ENCODE peak calls at places on chromosomes 3 and 15, in six cellular contexts. S, Y, B, T, A and J are unnamed samples.

GRCh38 chr3:5423523-5423922 is 236.0 kb downstream of the EDEM1 start:
- DNase-seq in S (no peak), Y (no peak), B (no peak), T (no peak), A (no peak), J (no peak)

GRCh38 chr3:53753518-53754183 is 92.6 kb downstream of the CHDH start:
- DNase-seq in S (no peak), Y (no peak), B (peak), T (no peak), A (no peak), J (no peak)

GRCh38 chr15:66897381-66897780 is 168.0 kb upstream of the SMAD3 start:
- DNase-seq in S (no peak), Y (no peak), B (no peak), T (no peak), A (no peak), J (no peak)

GRCh38 chr3:190526787-190527767 is 13.2 kb downstream of the IL1RAP start:
- DNase-seq in S (peak), Y (no peak), B (no peak), T (no peak), A (no peak), J (no peak)

GRCh38 chr3:150480802-150481201 is 65.5 kb downstream of the SERP1 start:
- DNase-seq in S (no peak), Y (no peak), B (no peak), T (no peak), A (no peak), J (no peak)

GRCh38 chr3:20073683-20074082 is 33.4 kb downstream of the KAT2B start:
- DNase-seq in S (peak), Y (no peak), B (no peak), T (no peak), A (no peak), J (no peak)

GRCh38 chr3:151230644-151231043 is 27.6 kb upstream of the GPR171 start:
- DNase-seq in S (no peak), Y (no peak), B (no peak), T (no peak), A (no peak), J (no peak)

GRCh38 chr3:177602601-177603136 is 405.4 kb upstream of the TBL1XR1 start:
- DNase-seq in S (no peak), Y (no peak), B (no peak), T (no peak), A (no peak), J (no peak)

GRCh38 chr3:49329201-49329600 is 10.7 kb downstream of the USP4 start:
- DNase-seq in S (no peak), Y (no peak), B (no peak), T (no peak), A (no peak), J (no peak)

GRCh38 chr3:158563076-158563475 is 7.9 kb upstream of the MLF1 start:
- DNase-seq in S (no peak), Y (no peak), B (no peak), T (no peak), A (no peak), J (no peak)

GRCh38 chr3:99114565-99115291 is 213.2 kb upstream of the DCBLD2 start:
- DNase-seq in S (peak), Y (no peak), B (no peak), T (no peak), A (no peak), J (no peak)

GRCh38 chr3:99795573-99795972 is 22.1 kb upstream of the CMSS1 start:
- DNase-seq in S (no peak), Y (no peak), B (no peak), T (no peak), A (no peak), J (no peak)

GRCh38 chr3:126305427-126305826 is 51.8 kb downstream of the KLF15 start:
- DNase-seq in S (peak), Y (no peak), B (no peak), T (no peak), A (no peak), J (no peak)

GRCh38 chr15:66019377-66019776 is 150.1 kb downstream of the RAB11A start:
- DNase-seq in S (no peak), Y (no peak), B (no peak), T (no peak), A (no peak), J (no peak)

GRCh38 chr3:124791142-124791541 is 60.9 kb downstream of the UMPS start:
- DNase-seq in S (peak), Y (no peak), B (no peak), T (no peak), A (no peak), J (no peak)

GRCh38 chr15:38514601-38515000 is 50.0 kb downstream of the RASGRP1 start:
- DNase-seq in S (no peak), Y (no peak), B (no peak), T (no peak), A (no peak), J (no peak)

GRCh38 chr3:112814256-112814655 is 32.4 kb downstream of the CD200R1L start:
- DNase-seq in S (peak), Y (peak), B (no peak), T (no peak), A (no peak), J (peak)

GRCh38 chr15:97728791-97729190 is 231.7 kb upstream of the ARRDC4 start:
- DNase-seq in S (no peak), Y (no peak), B (no peak), T (no peak), A (no peak), J (no peak)

GRCh38 chr3:165192610-165193192 is 3.5 kb downstream of the SLITRK3 start:
- DNase-seq in S (no peak), Y (no peak), B (no peak), T (no peak), A (no peak), J (no peak)

GRCh38 chr3:165196577-165197561 is 685 bp upstream of the SLITRK3 start:
- DNase-seq in S (no peak), Y (no peak), B (no peak), T (peak), A (no peak), J (no peak)

GRCh38 chr3:172040976-172041963 is 1.9 kb downstream of the FNDC3B start:
- DNase-seq in S (peak), Y (no peak), B (no peak), T (peak), A (no peak), J (no peak)

GRCh38 chr15:64151727-64152506 is at the start of gene SNX22:
- DNase-seq in S (no peak), Y (no peak), B (peak), T (no peak), A (peak), J (no peak)

GRCh38 chr3:125145751-125146475 is 66.6 kb downstream of the SLC12A8 start:
- DNase-seq in S (peak), Y (no peak), B (no peak), T (no peak), A (no peak), J (no peak)

GRCh38 chr3:134704556-134704955 is 53.7 kb upstream of the KY start:
- DNase-seq in S (no peak), Y (no peak), B (no peak), T (no peak), A (no peak), J (no peak)

GRCh38 chr3:38541800-38542199 is 45.7 kb downstream of the EXOG start:
- DNase-seq in S (peak), Y (no peak), B (no peak), T (no peak), A (no peak), J (no peak)

GRCh38 chr3:7504886-7505775 is 644.2 kb downstream of the GRM7 start:
- DNase-seq in S (peak), Y (peak), B (no peak), T (no peak), A (no peak), J (no peak)

GRCh38 chr3:140756240-140757016 is 78.6 kb downstream of the TRIM42 start:
- DNase-seq in S (no peak), Y (no peak), B (no peak), T (no peak), A (no peak), J (no peak)

GRCh38 chr3:153161138-153161713 is 800 bp upstream of the RAP2B start:
- DNase-seq in S (peak), Y (peak), B (peak), T (peak), A (peak), J (peak)

GRCh38 chr15:95261546-95261945 is 1030.2 kb downstream of the MCTP2 start:
- DNase-seq in S (no peak), Y (no peak), B (no peak), T (no peak), A (no peak), J (no peak)

GRCh38 chr3:184811663-184811998 is 335 bp upstream of the VPS8 start:
- DNase-seq in S (no peak), Y (no peak), B (no peak), T (no peak), A (no peak), J (no peak)
- H3K4me3 ChIP-seq in S (peak), Y (peak), B (peak), T (peak), A (peak), J (peak)

GRCh38 chr3:104519468-104519867 is 847.2 kb upstream of the ALCAM start:
- DNase-seq in S (no peak), Y (no peak), B (no peak), T (no peak), A (no peak), J (no peak)

GRCh38 chr3:104523136-104523535 is 843.6 kb upstream of the ALCAM start:
- DNase-seq in S (no peak), Y (no peak), B (no peak), T (no peak), A (no peak), J (no peak)

GRCh38 chr3:104519968-104520655 is 846.6 kb upstream of the ALCAM start:
- DNase-seq in S (peak), Y (no peak), B (no peak), T (no peak), A (no peak), J (no peak)

GRCh38 chr3:104519068-104519467 is 847.6 kb upstream of the ALCAM start:
- DNase-seq in S (no peak), Y (no peak), B (no peak), T (no peak), A (no peak), J (no peak)

DNA sequence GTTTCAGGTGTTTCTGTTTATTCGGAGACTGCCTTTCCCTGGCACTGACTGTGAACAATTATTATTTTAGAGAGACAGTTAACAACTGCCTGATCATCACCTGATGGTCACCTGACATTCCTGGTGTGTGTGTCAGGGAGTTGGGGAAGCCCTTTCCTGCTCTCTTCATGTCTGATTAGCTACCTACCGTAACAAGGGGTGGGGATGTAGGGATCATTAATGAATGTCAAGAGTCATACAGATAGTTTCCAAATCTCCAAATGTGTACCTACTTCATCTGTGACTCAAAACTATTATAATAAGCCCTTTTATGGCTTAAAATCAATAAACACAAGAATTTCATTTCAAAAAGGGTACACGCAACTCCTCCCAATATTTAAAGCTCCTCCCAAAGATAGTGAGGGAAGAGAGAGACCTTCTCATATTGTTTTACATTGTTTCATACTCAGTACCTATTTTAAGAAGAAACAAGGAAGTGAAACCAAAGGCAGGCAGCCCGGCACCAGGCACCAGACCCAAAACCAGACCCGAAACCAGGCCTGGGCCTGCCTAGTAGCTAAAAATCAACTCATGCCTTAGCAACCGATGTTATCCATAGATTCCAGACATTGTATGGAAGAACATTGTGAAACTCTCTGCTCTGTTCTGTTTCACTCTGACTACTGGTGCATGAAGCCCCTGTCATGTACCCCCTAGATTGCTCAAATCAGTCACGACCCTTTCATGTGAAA is 844.9 kb upstream of the ALCAM start:
- DNase-seq in S (no peak), Y (no peak), B (no peak), T (no peak), A (no peak), J (no peak)
- H3K4me3 ChIP-seq in S (no peak), Y (no peak), B (no peak), T (no peak), A (no peak), J (no peak)

GRCh38 chr3:102177075-102177755 is 257.6 kb upstream of the ZPLD1 start:
- DNase-seq in S (no peak), Y (no peak), B (no peak), T (no peak), A (no peak), J (no peak)

GRCh38 chr3:102178817-102179216 is 256.0 kb upstream of the ZPLD1 start:
- DNase-seq in S (no peak), Y (no peak), B (no peak), T (no peak), A (no peak), J (no peak)

GRCh38 chr3:102181202-102181920 is 253.5 kb upstream of the ZPLD1 start:
- DNase-seq in S (peak), Y (no peak), B (no peak), T (no peak), A (no peak), J (no peak)

GRCh38 chr3:102180291-102180931 is 254.4 kb upstream of the ZPLD1 start:
- DNase-seq in S (peak), Y (no peak), B (peak), T (no peak), A (no peak), J (no peak)

GRCh38 chr3:102179321-102180290 is 255.2 kb upstream of the ZPLD1 start:
- DNase-seq in S (peak), Y (no peak), B (no peak), T (no peak), A (no peak), J (no peak)
- H3K4me3 ChIP-seq in S (no peak), Y (peak), B (peak), T (no peak), A (no peak), J (no peak)

DNA sequence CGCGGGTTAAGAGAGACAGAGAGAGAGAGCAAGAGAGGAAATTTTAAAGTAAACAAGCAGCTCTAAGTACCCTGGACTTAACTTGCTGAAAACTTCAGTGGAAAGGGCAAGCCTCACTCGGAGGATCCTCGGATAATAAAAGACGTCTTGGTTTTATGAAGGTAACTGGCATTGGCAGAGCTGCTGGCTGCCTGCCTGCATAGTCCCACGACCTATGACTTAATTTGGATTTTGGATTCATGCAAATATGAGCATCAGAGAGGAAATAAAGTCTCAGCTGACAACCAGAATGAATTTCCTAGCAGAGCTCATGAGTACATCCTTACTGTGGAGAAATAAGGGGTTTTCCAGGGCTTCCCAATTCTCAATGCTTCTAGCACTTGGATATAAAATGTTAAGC is 95.1 kb upstream of the PDZRN3 start:
- DNase-seq in S (peak), Y (no peak), B (no peak), T (peak), A (no peak), J (no peak)
- H3K4me3 ChIP-seq in S (no peak), Y (no peak), B (no peak), T (no peak), A (no peak), J (no peak)

DNA sequence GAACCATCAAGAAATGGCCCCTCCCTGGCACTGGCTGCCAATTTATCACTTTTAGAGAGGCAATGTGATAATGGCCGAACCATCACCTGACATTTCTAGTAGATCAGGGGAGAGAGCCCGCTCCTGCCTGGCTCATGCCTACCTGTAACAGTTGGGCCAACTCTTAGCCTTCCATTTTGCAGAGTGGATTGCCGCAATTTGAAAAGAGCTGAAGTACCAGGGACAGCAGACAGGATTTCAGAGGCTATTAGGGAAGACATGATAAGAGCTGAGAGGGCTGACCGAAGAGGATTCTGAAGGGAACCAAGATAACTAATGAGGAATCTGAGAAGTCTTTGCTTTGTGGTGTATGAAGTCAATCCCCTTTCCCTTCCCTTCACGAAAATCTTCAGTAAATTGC is 121.2 kb upstream of the ANKRD28 start:
- DNase-seq in S (no peak), Y (no peak), B (no peak), T (no peak), A (no peak), J (no peak)
- H3K4me3 ChIP-seq in S (no peak), Y (no peak), B (no peak), T (no peak), A (no peak), J (no peak)

GRCh38 chr15:82832601-82833209 is 23.3 kb downstream of the WHAMM start:
- DNase-seq in S (peak), Y (peak), B (no peak), T (no peak), A (no peak), J (no peak)
- H3K4me3 ChIP-seq in S (no peak), Y (no peak), B (no peak), T (no peak), A (no peak), J (no peak)

GRCh38 chr15:98873441-98874218 is 134.0 kb downstream of the PGPEP1L start:
- DNase-seq in S (peak), Y (peak), B (no peak), T (no peak), A (no peak), J (no peak)
- H3K4me3 ChIP-seq in S (no peak), Y (peak), B (no peak), T (no peak), A (no peak), J (no peak)

GRCh38 chr3:81485444-81485865 is 276.0 kb downstream of the GBE1 start:
- DNase-seq in S (peak), Y (no peak), B (no peak), T (no peak), A (no peak), J (no peak)
- H3K4me3 ChIP-seq in S (peak), Y (no peak), B (no peak), T (no peak), A (no peak), J (no peak)